ENCODE peak calls at places on chromosomes 5 and 9, in six cellular contexts. N, K, Q, O, A and P are unnamed samples.

GRCh38 chr5:177094224-177095087 is 7.7 kb downstream of the FGFR4 start:
- DNase-seq in N (peak), O (no peak), A (no peak), Q (no peak), K (no peak), P (no peak)

GRCh38 chr5:120062515-120062917 is 401.6 kb upstream of the PRR16 start:
- DNase-seq in O (no peak), A (no peak), N (no peak), K (no peak), Q (no peak), P (no peak)

GRCh38 chr5:32973646-32974045 is 262.5 kb downstream of the NPR3 start:
- DNase-seq in Q (no peak), N (no peak), K (no peak), O (no peak), A (no peak), P (no peak)

GRCh38 chr9:95770653-95771131 is 104.8 kb upstream of the ERCC6L2 start:
- DNase-seq in O (no peak), A (no peak), N (no peak), Q (no peak), K (peak), P (peak)

GRCh38 chr5:176547811-176548210 is 1.3 kb upstream of the CDHR2 start:
- DNase-seq in A (no peak), O (no peak), K (no peak), N (peak), Q (no peak), P (no peak)

GRCh38 chr5:132417010-132417439 is 47.5 kb downstream of the SLC22A5 start:
- DNase-seq in Q (no peak), O (no peak), A (no peak), N (no peak), K (no peak), P (no peak)

GRCh38 chr9:84937086-84937670 is 267.6 kb downstream of the NTRK2 start:
- DNase-seq in N (no peak), O (no peak), Q (no peak), A (no peak), K (no peak), P (peak)

GRCh38 chr9:8419871-8420270 is 620.3 kb upstream of the DMAC1 start:
- DNase-seq in Q (no peak), N (no peak), O (no peak), K (no peak), A (no peak), P (no peak)

GRCh38 chr5:122300374-122300773 is 11.7 kb upstream of the SNCAIP start:
- DNase-seq in N (no peak), O (no peak), Q (no peak), A (no peak), K (no peak), P (no peak)

GRCh38 chr9:114662081-114662989 is 4.7 kb upstream of the TEX53 start:
- DNase-seq in A (no peak), N (peak), O (no peak), Q (peak), K (no peak), P (peak)

GRCh38 chr5:133580618-133581017 is 31.7 kb downstream of the FSTL4 start:
- DNase-seq in O (no peak), K (no peak), A (no peak), Q (no peak), N (no peak), P (no peak)

GRCh38 chr9:91258448-91258847 is 103.3 kb downstream of the AUH start:
- DNase-seq in A (no peak), K (no peak), O (no peak), Q (no peak), N (no peak), P (no peak)

GRCh38 chr9:34380511-34381315 is 4.0 kb upstream of the MYORG start:
- DNase-seq in Q (peak), N (peak), A (no peak), K (no peak), O (no peak), P (no peak)

GRCh38 chr5:9903806-9904205 is 273.7 kb upstream of the TAS2R1 start:
- DNase-seq in O (no peak), K (no peak), Q (no peak), N (no peak), A (no peak), P (no peak)

GRCh38 chr5:139635606-139636206 is 12.4 kb upstream of the CXXC5 start:
- DNase-seq in K (no peak), Q (peak), A (no peak), O (no peak), N (peak), P (no peak)

GRCh38 chr9:127208416-127208815 is 56.2 kb upstream of the GARNL3 start:
- DNase-seq in A (no peak), Q (no peak), K (no peak), N (no peak), O (no peak), P (no peak)

GRCh38 chr5:43569236-43569635 is 12.4 kb upstream of the PAIP1 start:
- DNase-seq in N (no peak), O (no peak), A (no peak), K (no peak), Q (no peak), P (no peak)

GRCh38 chr9:97660847-97661246 is 27.2 kb downstream of the NCBP1 start:
- DNase-seq in K (no peak), A (no peak), Q (no peak), N (no peak), O (no peak), P (no peak)

GRCh38 chr9:78213696-78214095 is 22.2 kb upstream of the CEP78 start:
- DNase-seq in A (no peak), Q (no peak), N (peak), K (no peak), O (no peak), P (no peak)

GRCh38 chr9:136728080-136728547 is 14.6 kb downstream of the LCN10 start:
- DNase-seq in O (peak), A (peak), K (no peak), Q (peak), N (peak), P (peak)

GRCh38 chr5:124546643-124547042 is 199.8 kb downstream of the ZNF608 start:
- DNase-seq in N (no peak), Q (peak), A (no peak), K (no peak), O (no peak), P (no peak)

GRCh38 chr5:128216860-128217531 is 133.4 kb downstream of the SLC12A2 start:
- DNase-seq in K (no peak), Q (no peak), N (no peak), A (no peak), O (no peak), P (no peak)

GRCh38 chr5:171445910-171446516 is 26.6 kb downstream of the FGF18 start:
- DNase-seq in O (no peak), Q (no peak), K (no peak), A (no peak), N (no peak), P (no peak)

GRCh38 chr5:126471875-126472537 is 48.8 kb downstream of the GRAMD2B start:
- DNase-seq in N (peak), Q (no peak), A (no peak), O (no peak), K (no peak), P (no peak)

GRCh38 chr9:110742741-110743371 is 74.3 kb downstream of the MUSK start:
- DNase-seq in Q (no peak), K (peak), N (no peak), A (no peak), O (no peak), P (peak)

GRCh38 chr5:152425083-152425482 is 20.0 kb upstream of the NMUR2 start:
- DNase-seq in Q (no peak), A (no peak), N (no peak), K (no peak), O (no peak), P (no peak)

GRCh38 chr5:88298425-88298824 is 29.8 kb upstream of the TMEM161B start:
- DNase-seq in K (no peak), N (no peak), O (no peak), A (no peak), Q (no peak), P (no peak)

GRCh38 chr5:132269635-132270344 is 12.3 kb downstream of the PDLIM4 start:
- DNase-seq in Q (no peak), K (no peak), N (no peak), O (no peak), A (no peak), P (no peak)

GRCh38 chr5:137800700-137801411 is 46.7 kb upstream of the HNRNPA0 start:
- DNase-seq in N (peak), K (no peak), Q (no peak), A (no peak), O (no peak), P (no peak)

GRCh38 chr5:64767959-64768357 is 533 bp downstream of the SREK1IP1 start:
- DNase-seq in Q (peak), N (peak), A (no peak), O (no peak), K (no peak), P (no peak)

GRCh38 chr9:4010309-4010708 is 289.6 kb downstream of the GLIS3 start:
- DNase-seq in N (no peak), Q (no peak), O (no peak), A (no peak), K (no peak), P (no peak)

GRCh38 chr9:30103647-30104394 is 2280.6 kb upstream of the ACO1 start:
- DNase-seq in O (no peak), Q (no peak), A (no peak), K (no peak), N (no peak), P (no peak)

GRCh38 chr5:159021360-159022177 is 78.1 kb downstream of the EBF1 start:
- DNase-seq in A (no peak), N (no peak), K (no peak), Q (no peak), O (no peak), P (no peak)
- TF ChIP-seq ZNF274 in A (no peak), N (no peak), K (no peak), Q (no peak), O (no peak), P (no peak)

DNA sequence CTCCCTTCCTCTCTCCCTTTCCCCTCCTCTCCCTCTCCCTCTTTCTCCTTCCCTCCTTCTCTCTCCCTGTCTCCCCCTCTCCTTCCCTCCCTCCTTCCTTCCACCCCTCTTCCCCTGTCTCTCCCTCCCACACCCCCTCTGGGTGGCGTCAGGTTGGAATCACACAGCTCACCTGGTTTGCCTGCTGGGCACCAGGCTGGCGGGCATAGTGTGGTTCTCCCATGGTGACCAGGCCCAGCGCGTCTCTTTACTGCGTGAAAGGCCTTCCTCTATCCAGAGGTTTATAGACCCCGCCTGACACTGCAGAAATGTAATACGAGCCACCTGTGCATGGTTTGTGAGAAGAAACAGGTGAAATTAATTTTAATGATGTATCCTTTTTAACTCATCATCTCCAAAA is 76.2 kb downstream of the MRPL36 start:
- DNase-seq in N (no peak), O (no peak), Q (no peak), A (no peak), K (no peak), P (no peak)
- TF ChIP-seq ZNF274 in N (no peak), O (no peak), Q (no peak), A (no peak), K (no peak), P (no peak)

GRCh38 chr5:95620030-95620869 is at the start of gene GPR150:
- DNase-seq in A (no peak), N (peak), Q (no peak), K (no peak), O (no peak), P (no peak)

GRCh38 chr5:95624368-95624767 is 4.5 kb downstream of the GPR150 start:
- DNase-seq in N (no peak), O (no peak), K (no peak), Q (no peak), A (no peak), P (no peak)

GRCh38 chr5:95623706-95624105 is 3.8 kb downstream of the GPR150 start:
- DNase-seq in N (no peak), A (no peak), O (no peak), K (no peak), Q (no peak), P (no peak)

GRCh38 chr5:95620870-95621838 is 1.3 kb downstream of the GPR150 start:
- DNase-seq in N (no peak), K (no peak), O (no peak), Q (no peak), A (no peak), P (no peak)

GRCh38 chr5:95621839-95622629 is 2.1 kb downstream of the GPR150 start:
- DNase-seq in N (no peak), O (no peak), Q (no peak), A (no peak), K (no peak), P (no peak)
- TF ChIP-seq ZNF274 in N (no peak), O (no peak), Q (no peak), A (no peak), K (no peak), P (no peak)

GRCh38 chr5:170144286-170145023 is 38.8 kb downstream of the FOXI1 start:
- DNase-seq in K (no peak), Q (no peak), N (no peak), A (no peak), O (no peak), P (no peak)

GRCh38 chr5:170147051-170147785 is 41.5 kb downstream of the FOXI1 start:
- DNase-seq in O (no peak), K (no peak), Q (no peak), N (no peak), A (no peak), P (no peak)

GRCh38 chr5:170143710-170144109 is 38.0 kb downstream of the FOXI1 start:
- DNase-seq in Q (no peak), O (no peak), N (no peak), A (no peak), K (no peak), P (no peak)

GRCh38 chr5:170143091-170143490 is 37.4 kb downstream of the FOXI1 start:
- DNase-seq in O (no peak), A (no peak), K (no peak), Q (no peak), N (no peak), P (no peak)

DNA sequence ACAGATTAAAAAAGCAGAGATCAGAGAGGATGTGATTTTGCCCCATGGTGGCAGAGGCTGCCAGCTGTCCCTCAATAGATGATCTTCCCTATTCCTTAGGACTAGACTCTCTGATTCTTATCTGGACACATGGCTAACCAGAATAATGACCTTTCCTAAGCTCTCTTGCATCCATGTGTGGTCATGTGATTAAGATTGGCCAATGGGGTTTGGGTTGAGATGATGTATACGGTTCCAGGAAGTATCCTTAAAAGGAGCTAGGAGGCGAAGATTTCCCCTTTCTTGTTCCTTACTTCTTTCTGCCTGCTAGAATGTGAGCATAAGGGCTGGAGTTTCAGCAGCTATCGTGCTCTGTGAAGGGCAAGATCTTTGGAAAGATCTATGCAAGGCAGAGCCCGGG is 39.8 kb downstream of the FOXI1 start:
- DNase-seq in K (no peak), O (peak), A (no peak), N (no peak), Q (peak), P (no peak)
- TF ChIP-seq ZNF274 in K (no peak), O (no peak), A (no peak), N (no peak), Q (no peak), P (no peak)

DNA sequence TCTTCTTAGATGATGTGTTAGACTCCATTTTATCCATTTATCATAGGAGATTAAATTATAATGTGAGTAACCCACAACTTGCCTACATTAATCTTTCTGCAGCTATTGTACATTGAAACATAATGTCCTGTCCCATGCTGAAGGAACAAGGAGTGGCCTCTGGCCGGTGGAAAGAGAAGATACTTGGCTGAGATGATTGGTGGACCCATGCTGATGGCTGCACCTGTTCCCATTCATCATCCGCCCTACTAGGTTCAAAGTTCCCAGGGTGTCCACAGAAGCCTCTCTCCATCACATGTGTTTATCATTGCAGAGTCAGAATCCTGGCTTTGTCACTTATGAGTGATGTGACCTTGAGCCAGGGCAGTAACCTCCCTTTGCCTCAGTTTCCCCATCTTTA is 24.7 kb downstream of the FBXL7 start:
- DNase-seq in A (no peak), N (no peak), K (no peak), O (no peak), Q (no peak), P (no peak)
- TF ChIP-seq ZNF274 in A (no peak), N (no peak), K (no peak), O (no peak), Q (no peak), P (no peak)

GRCh38 chr9:99037768-99038167 is 67.1 kb upstream of the TGFBR1 start:
- DNase-seq in N (no peak), O (no peak), K (no peak), Q (no peak), A (no peak), P (no peak)

GRCh38 chr9:99038396-99038795 is 66.5 kb upstream of the TGFBR1 start:
- DNase-seq in A (no peak), Q (no peak), K (no peak), N (no peak), O (no peak), P (no peak)

GRCh38 chr9:99034149-99034548 is 70.8 kb upstream of the TGFBR1 start:
- DNase-seq in Q (no peak), N (no peak), O (no peak), A (no peak), K (no peak), P (no peak)

GRCh38 chr9:99031994-99032393 is 72.9 kb upstream of the TGFBR1 start:
- DNase-seq in N (no peak), Q (no peak), K (no peak), O (no peak), A (no peak), P (no peak)

GRCh38 chr9:99035313-99035712 is 69.6 kb upstream of the TGFBR1 start:
- DNase-seq in K (no peak), N (no peak), Q (no peak), A (no peak), O (no peak), P (no peak)
- TF ChIP-seq ZNF274 in K (no peak), N (no peak), Q (no peak), A (no peak), O (no peak), P (no peak)